ENCODE peak calls at places on chromosomes 3 and 15, in four cellular contexts. L is HepG2, C is GM12878, N is upper lobe of left lung. T is an unnamed sample.

GRCh38 chr3:42043116-42043796 is 47.9 kb upstream of the TRAK1 start:
- ATAC-seq in L (peak; percentile 50), C (peak; percentile 62), N (peak; percentile 74), T (peak; percentile 64)

GRCh38 chr3:175065492-175065891 is 206.4 kb downstream of the NAALADL2 start:
- ATAC-seq in L (no peak), C (no peak), N (no peak), T (no peak)

GRCh38 chr3:177418787-177419186 is 221.5 kb upstream of the TBL1XR1 start:
- ATAC-seq in L (no peak), C (no peak), N (no peak), T (no peak)

GRCh38 chr15:93235926-93236781 is 147.1 kb upstream of the RGMA start:
- ATAC-seq in L (no peak), C (no peak), N (peak; percentile 95), T (peak; percentile 83)

GRCh38 chr15:61987824-61988223 is 72.4 kb downstream of the VPS13C start:
- ATAC-seq in L (no peak), C (no peak), N (no peak), T (no peak)

GRCh38 chr3:151818361-151818760 is 4.4 kb downstream of the AADAC start:
- ATAC-seq in L (no peak), C (no peak), N (no peak), T (no peak)

GRCh38 chr3:14649466-14649865 is 2.1 kb upstream of the CCDC174 start:
- ATAC-seq in L (no peak), C (no peak), N (no peak), T (no peak)

GRCh38 chr3:174356596-174356995 is 502.5 kb upstream of the NAALADL2 start:
- ATAC-seq in L (no peak), C (no peak), N (no peak), T (no peak)

GRCh38 chr15:78264304-78265136 is at the start of gene DNAJA4:
- ATAC-seq in L (no peak), C (peak; percentile 69), N (peak; percentile 63), T (peak; percentile 58)

GRCh38 chr15:88383354-88383753 is 83.8 kb downstream of the MRPL46 start:
- ATAC-seq in L (no peak), C (no peak), N (no peak), T (no peak)

GRCh38 chr15:51966192-51966591 is 5.4 kb downstream of the LEO1 start:
- ATAC-seq in L (no peak), C (no peak), N (no peak), T (no peak)

GRCh38 chr3:134194247-134194646 is 56.4 kb downstream of the RYK start:
- ATAC-seq in L (no peak), C (no peak), N (no peak), T (no peak)

GRCh38 chr3:120432105-120432860 is 18.5 kb downstream of the FSTL1 start:
- ATAC-seq in L (no peak), C (no peak), N (peak; percentile 50), T (peak; percentile 80)

GRCh38 chr3:117763561-117763960 is 1054.0 kb downstream of the TUSC7 start:
- ATAC-seq in L (no peak), C (no peak), N (no peak), T (no peak)

GRCh38 chr3:143793971-143794370 is 54.3 kb downstream of the SLC9A9 start:
- ATAC-seq in L (no peak), C (no peak), N (peak; percentile 38), T (no peak)

GRCh38 chr3:15610083-15610482 is 8.5 kb downstream of the BTD start:
- ATAC-seq in L (peak; percentile 36), C (no peak), N (peak; percentile 16), T (peak; percentile 75)

GRCh38 chr3:13332158-13332557 is 88.0 kb downstream of the NUP210 start:
- ATAC-seq in L (no peak), C (peak; percentile 93), N (no peak), T (no peak)
- TF ChIP-seq POLR2AphosphoS5 in L (no peak), C (peak; percentile 24), N (no peak), T (no peak)

DNA sequence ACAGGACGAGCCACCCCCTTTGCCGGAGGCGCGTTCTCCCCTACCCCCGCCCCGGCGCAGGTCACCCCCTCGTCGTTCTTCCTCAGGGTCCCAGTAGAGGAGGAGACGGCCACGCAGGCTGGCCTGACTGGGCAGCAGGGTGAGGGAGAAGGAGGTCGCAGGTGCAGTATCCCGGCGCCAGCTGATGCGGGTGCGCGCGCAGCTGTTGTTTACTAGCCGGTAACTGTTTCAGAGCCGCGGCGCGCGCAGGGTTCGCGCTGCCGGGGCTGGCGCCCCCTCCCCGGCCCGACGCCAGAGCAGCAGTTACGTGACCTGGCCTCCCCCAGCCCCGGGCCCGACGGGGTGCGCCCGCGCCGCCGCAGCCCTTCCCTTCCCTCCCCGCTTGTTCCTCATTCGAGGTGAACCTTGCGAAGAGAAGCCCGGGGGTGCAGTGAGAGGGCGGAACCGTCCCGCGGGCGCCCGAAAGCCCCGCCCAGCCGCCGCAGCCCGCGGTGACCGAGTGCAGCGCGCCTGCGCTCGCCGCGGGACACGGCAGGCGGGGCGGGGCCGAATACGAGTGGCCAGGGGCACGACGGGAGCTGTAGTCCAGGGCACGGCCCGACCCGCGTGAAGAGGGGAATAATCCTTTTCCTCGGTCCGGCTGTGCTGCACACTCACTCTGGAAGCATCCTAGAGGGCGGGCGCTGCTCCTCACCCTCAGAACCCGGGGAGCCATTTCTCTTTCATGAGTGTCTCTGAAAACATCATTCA is at the start of gene SLC12A6:
- ATAC-seq in L (peak; percentile 95), C (peak; percentile 81), N (peak; percentile 98), T (peak; percentile 97)
- TF ChIP-seq POLR2A in L (peak; percentile 64), C (peak; percentile 74), N (no peak), T (peak; percentile 77)

DNA sequence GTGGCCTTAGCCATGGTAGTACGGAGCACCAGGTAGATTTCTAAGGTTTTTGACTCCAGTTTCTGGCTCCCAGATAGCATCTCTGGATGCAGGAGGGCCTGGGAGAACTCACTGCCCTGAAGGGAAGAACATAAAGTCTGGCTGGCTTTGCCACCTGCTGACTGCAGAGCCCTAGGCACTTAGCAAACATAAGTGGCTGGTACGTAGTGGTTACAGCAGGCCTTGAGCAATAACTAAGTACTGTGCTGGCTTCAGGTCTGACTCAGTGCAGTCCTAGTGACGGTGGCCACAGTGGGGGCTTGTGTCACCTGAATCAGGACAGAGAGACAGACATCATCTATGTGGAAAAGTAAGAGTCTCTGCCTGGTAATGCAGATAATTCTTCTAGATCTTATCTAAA is 871.1 kb downstream of the PDCD6IP start:
- ATAC-seq in L (no peak), C (no peak), N (no peak), T (no peak)
- TF ChIP-seq POLR2AphosphoS5 in L (no peak), C (no peak), N (no peak), T (no peak)

DNA sequence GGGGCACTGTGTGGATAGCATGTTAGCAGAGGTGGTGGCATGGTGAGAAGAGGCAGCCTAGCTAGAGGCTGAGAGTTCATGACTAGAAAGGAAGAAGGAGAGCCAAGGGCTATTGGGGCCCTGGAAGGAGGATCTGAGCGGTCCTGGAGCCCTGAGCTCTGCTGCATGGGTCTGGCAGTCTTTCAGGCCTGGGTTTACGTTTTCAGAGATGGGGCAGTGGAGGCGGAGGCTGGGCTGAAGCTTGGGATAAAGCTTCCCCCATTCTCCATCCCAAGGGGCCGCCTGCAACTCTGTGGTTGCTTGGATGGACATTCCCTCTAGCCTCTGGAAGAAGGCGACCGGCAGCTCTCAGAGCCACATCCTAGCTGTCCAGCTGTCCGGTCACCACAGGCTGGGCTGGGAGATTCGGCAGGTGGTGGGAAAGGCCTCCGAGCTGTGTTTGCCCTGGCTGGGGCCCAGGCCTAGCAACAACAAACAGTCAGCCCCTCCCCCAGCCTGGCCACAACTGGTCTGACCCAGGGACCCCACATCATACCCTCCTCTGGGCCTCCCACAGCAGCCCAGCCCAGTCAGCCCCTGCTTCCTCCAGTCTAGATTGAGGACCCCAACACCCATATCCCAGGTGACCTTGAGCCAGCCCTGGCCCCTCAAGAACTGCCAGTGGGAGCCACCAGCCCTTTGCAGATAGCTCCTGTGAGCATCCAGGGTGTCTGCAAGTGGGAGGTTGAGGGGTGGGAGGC is 1.8 kb upstream of the SLC38A3 start:
- ATAC-seq in L (peak; percentile 51), C (no peak), N (no peak), T (no peak)
- TF ChIP-seq POLR2A in L (no peak), C (no peak), N (no peak), T (no peak)

GRCh38 chr15:89631902-89632264 is 23.4 kb downstream of the KIF7 start:
- ATAC-seq in L (peak; percentile 11), C (no peak), N (no peak), T (no peak)
- TF ChIP-seq POLR2AphosphoS5 in L (no peak), C (no peak), N (no peak), T (no peak)

DNA sequence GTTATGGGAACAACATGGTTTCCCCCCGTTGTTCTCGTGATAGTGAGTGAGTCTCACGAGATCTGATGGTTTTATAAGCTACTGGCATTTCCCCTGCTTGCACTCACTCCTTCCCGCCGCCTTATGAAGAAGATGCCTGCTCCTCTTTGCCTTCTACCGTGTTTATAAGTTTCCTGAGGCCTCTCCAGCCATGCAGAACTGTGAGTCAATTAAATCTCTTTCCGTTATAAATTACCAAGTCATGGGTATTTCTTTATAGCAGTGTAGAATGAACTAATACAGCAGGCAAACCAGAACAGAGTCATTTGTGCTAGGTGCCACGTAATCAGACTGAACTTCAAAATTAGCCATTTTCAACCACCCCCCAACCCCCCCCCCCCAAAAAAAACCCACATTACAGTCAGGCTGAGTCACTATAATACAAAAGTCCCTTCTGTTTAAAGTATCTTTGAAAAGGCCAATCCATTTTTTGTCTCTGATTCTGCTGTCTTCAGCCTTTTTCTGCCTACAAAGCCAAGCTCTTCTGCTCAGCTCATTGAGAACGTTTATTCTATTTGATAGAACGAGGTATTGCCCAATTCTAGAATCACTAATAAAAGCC is 4.1 kb downstream of the OR4F6 start:
- ATAC-seq in L (no peak), C (peak; percentile 46), N (no peak), T (no peak)
- TF ChIP-seq POLR2A in L (no peak), C (no peak), N (no peak), T (no peak)

GRCh38 chr15:66961407-66961884 is 104.0 kb upstream of the SMAD3 start:
- ATAC-seq in L (no peak), C (no peak), N (no peak), T (no peak)
- TF ChIP-seq POLR2AphosphoS5 in L (no peak), C (no peak), N (no peak), T (no peak)

DNA sequence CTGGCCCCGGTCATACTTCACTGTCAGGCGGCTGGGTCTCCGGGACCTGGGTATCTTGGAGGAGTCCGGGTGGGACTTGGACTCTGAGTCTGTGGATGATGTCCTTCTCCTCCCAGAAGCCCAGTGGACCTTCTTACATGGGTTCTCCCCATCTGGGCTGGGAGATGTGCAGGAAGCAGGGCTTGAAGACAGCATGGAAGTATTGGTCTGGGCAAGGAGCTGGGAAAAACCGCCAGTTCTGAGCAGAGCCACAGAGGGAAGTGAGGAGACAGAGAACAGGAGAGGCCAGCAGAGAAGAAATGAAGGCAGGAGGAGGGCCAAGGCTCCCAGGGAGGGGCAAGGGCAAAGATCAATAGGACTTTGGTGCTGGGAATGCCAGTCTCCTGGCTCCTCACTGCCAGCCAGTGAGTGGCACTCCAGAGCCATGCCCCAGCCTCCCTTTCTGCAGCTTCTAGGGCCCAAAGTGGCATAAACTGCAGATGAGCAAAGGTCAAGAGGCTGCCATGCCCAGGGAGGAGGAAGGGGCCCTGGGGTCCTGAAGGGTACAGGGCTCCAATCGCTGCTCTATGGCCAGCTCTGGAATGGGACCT is at the start of gene PPP1R14D:
- ATAC-seq in L (peak; percentile 14), C (no peak), N (no peak), T (no peak)
- TF ChIP-seq POLR2A in L (no peak), C (no peak), N (no peak), T (no peak)

GRCh38 chr15:58931985-58932384 is 1.5 kb downstream of the SLTM start:
- ATAC-seq in L (no peak), C (peak; percentile 19), N (no peak), T (no peak)
- TF ChIP-seq POLR2AphosphoS5 in L (no peak), C (no peak), N (no peak), T (peak; percentile 48)

T was measured in gastroesophageal sphincter.